ENCODE peak calls at places on chromosomes 5 and 9, in ten cellular contexts. P, B, G, R, Y, E, T, I, X and U are unnamed samples.

GRCh38 chr5:137959488-137959887 is 70.2 kb downstream of the PKD2L2 start:
- DNase-seq in R (no peak), G (no peak), B (no peak), T (no peak), P (no peak), Y (no peak), X (no peak), I (no peak), E (no peak), U (no peak)

GRCh38 chr9:99778308-99778707 is 43.4 kb upstream of the NR4A3 start:
- DNase-seq in Y (no peak), G (no peak), I (no peak), P (no peak), B (peak; percentile 18), E (peak; percentile 89), X (no peak), T (peak; percentile 3), R (peak; percentile 48), U (peak; percentile 51)

GRCh38 chr9:79221084-79221483 is 350.7 kb upstream of the TLE4 start:
- DNase-seq in P (no peak), G (no peak), E (peak; percentile 84), X (no peak), R (peak; percentile 42), I (no peak), B (peak; percentile 7), T (no peak), Y (no peak), U (peak; percentile 91)

GRCh38 chr5:180785151-180785781 is 17.3 kb downstream of the MGAT1 start:
- DNase-seq in R (no peak), X (no peak), T (no peak), E (peak; percentile 87), Y (no peak), G (no peak), I (no peak), P (no peak), B (no peak), U (peak; percentile 43)

GRCh38 chr5:82111191-82111590 is 139.4 kb downstream of the ATG10 start:
- DNase-seq in T (peak; percentile 75), I (no peak), P (no peak), X (no peak), E (peak; percentile 44), R (no peak), Y (no peak), B (no peak), G (no peak), U (peak; percentile 14)

GRCh38 chr5:115415143-115415491 is 118.7 kb upstream of the CCDC112 start:
- DNase-seq in E (peak; percentile 82), R (peak; percentile 80), T (peak; percentile 21), X (peak; percentile 32), G (no peak), P (no peak), I (peak; percentile 36), Y (no peak), B (peak; percentile 56), U (no peak)

GRCh38 chr9:109315889-109316640 is 4.8 kb downstream of the EPB41L4B start:
- DNase-seq in Y (no peak), P (no peak), I (peak; percentile 70), E (peak; percentile 18), G (peak; percentile 50), B (peak; percentile 91), X (peak; percentile 75), T (no peak), R (no peak), U (peak; percentile 61)

GRCh38 chr5:74952406-74952805 is 86.2 kb upstream of the FAM169A start:
- DNase-seq in R (no peak), P (no peak), X (no peak), Y (no peak), I (no peak), B (no peak), T (no peak), G (no peak), E (no peak), U (no peak)

GRCh38 chr5:151151793-151152192 is 5.8 kb downstream of the ANXA6 start:
- DNase-seq in R (no peak), I (no peak), X (no peak), E (peak; percentile 47), Y (no peak), P (no peak), T (peak; percentile 80), B (no peak), G (no peak), U (no peak)

GRCh38 chr5:76199321-76200318 is 116.4 kb downstream of the SV2C start:
- DNase-seq in B (no peak), I (no peak), P (no peak), T (no peak), E (no peak), Y (no peak), G (no peak), R (no peak), X (no peak), U (no peak)

GRCh38 chr5:1174122-1174936 is 27.1 kb upstream of the SLC6A19 start:
- DNase-seq in R (peak; percentile 47), P (peak; percentile 25), X (peak; percentile 61), E (peak; percentile 74), Y (peak; percentile 20), I (peak; percentile 61), G (peak; percentile 82), T (peak; percentile 26), B (peak; percentile 88), U (peak; percentile 27)

GRCh38 chr5:115432691-115433090 is 111.9 kb downstream of the FEM1C start:
- DNase-seq in P (no peak), R (no peak), B (no peak), E (peak; percentile 61), T (no peak), Y (no peak), G (no peak), X (no peak), I (no peak), U (no peak)

GRCh38 chr9:27407966-27408365 is 111.0 kb upstream of the EQTN start:
- DNase-seq in B (no peak), E (peak; percentile 22), G (no peak), I (no peak), Y (no peak), T (no peak), P (no peak), X (no peak), R (no peak), U (no peak)

GRCh38 chr5:97181856-97182545 is 1.0 kb downstream of the RIOK2 start:
- DNase-seq in I (no peak), G (no peak), B (no peak), E (peak; percentile 50), R (no peak), T (no peak), Y (no peak), P (no peak), X (no peak), U (no peak)

GRCh38 chr5:160133918-160134304 is 14.7 kb upstream of the PWWP2A start:
- DNase-seq in I (no peak), Y (no peak), B (no peak), G (peak; percentile 50), E (no peak), T (no peak), X (no peak), P (no peak), R (no peak), U (no peak)

GRCh38 chr9:107034831-107035230 is 171.9 kb downstream of the ZNF462 start:
- DNase-seq in E (no peak), P (no peak), T (peak; percentile 48), X (no peak), I (no peak), B (no peak), G (no peak), Y (no peak), R (no peak), U (no peak)

GRCh38 chr9:21155501-21155900 is 11.0 kb downstream of the IFNA21 start:
- DNase-seq in E (no peak), Y (no peak), B (no peak), X (no peak), R (no peak), I (no peak), P (no peak), G (no peak), T (no peak), U (no peak)

DNA sequence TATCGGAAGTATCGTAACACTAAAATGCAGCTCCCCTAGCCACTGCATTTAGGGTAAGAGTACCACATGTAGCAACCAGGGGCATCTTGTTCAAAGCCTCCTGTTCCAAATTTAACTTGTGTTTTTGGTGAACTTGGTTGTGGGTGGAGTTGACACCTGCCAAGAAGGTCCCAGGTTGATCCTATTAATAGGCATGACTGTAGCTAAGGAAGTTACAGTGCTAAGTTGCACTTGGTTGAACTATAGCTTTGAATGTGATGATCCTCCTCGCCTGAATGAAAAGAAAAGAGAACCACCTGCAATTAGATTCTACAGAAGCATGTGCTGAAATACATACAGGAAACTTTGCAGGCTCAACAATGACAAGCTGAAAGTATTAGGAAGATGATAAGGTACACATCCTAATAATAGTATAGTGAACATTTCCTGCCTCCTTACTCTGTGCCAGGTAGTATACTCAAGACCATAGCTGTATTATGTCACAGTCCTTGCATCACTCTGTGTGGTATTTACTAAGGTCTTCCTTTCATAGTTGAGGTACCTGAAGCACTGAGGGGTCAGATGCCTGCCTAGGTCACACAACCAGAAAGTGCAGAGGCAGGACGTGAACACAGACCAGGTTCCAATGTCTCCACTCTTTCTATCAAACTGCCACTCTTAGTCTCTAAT is 64.5 kb upstream of the PIP5K1B start:
- DNase-seq in G (no peak), E (no peak), R (no peak), X (no peak), P (no peak), B (no peak), I (no peak), Y (peak; percentile 97), T (peak; percentile 75), U (no peak)
- H3K4me3 ChIP-seq in G (no peak overlapping the region), E (no peak overlapping the region), R (no peak overlapping the region), X (no peak overlapping the region), P (no peak overlapping the region), B (no peak overlapping the region), I (no peak overlapping the region), Y (peak overlapping the region; percentile 57), T (no peak overlapping the region), U (no peak overlapping the region)

GRCh38 chr9:120863833-120864232 is 13.2 kb downstream of the PHF19 start:
- DNase-seq in E (no peak), P (no peak), I (no peak), X (no peak), B (no peak), T (no peak), G (peak; percentile 70), Y (no peak), R (no peak), U (no peak)
- TF ChIP-seq CTCF in E (no peak), P (no peak), I (no peak), X (no peak), B (no peak), T (no peak), G (peak; percentile 47), Y (peak; percentile 55), R (no peak), U (no peak)

DNA sequence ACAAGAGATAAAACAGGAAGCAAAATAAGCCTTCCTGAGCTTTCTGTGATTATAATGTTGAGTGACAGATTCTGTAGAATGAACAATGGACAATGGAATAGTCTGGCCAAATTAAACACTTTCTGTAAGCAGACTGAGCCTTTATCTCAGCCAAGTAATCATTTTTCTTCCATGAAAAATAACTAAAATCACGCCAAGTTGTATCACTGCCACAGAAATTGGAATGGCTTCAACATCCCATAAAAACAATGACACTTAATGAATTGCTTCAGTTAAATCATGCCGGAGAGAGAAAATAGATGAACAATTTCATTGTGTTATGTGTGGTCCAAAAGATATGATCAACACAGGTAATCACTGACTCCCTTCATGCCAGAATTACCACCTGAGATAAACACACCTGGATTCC is 63.0 kb downstream of the TSSK1B start:
- DNase-seq in G (no peak), E (no peak), I (no peak), R (no peak), X (no peak), T (no peak), P (no peak), Y (no peak), B (no peak), U (no peak)
- H3K4me3 ChIP-seq in G (no peak overlapping the region), E (no peak overlapping the region), I (no peak overlapping the region), R (no peak overlapping the region), X (no peak overlapping the region), T (no peak overlapping the region), P (no peak overlapping the region), Y (no peak overlapping the region), B (no peak overlapping the region), U (no peak overlapping the region)

GRCh38 chr9:98399950-98400683 is 144.7 kb upstream of the TBC1D2 start:
- DNase-seq in P (no peak), B (no peak), T (no peak), Y (no peak), R (no peak), G (no peak), X (no peak), E (no peak), I (no peak), U (no peak)
- TF ChIP-seq CTCF in P (no peak), B (no peak), T (no peak), Y (peak; percentile 16), R (peak; percentile 2), G (peak; percentile 20), X (no peak), E (no peak), I (no peak), U (no peak)